ENCODE peak calls at places on chromosome 16, in eight cellular contexts. D, X, Y, F, P, Q, H and S are unnamed samples.
A peak's percentile ranks its signal among the peaks of the same experiment; 100 is the strongest.

GRCh38 chr16:71441348-71441781 is 489 bp downstream of the TLE7 start:
- DNase-seq in D (no peak), X (no peak), Y (no peak), F (no peak), P (peak; percentile 17), Q (no peak), H (no peak), S (no peak)

GRCh38 chr16:11036040-11036439 is 91.7 kb downstream of the CLEC16A start:
- DNase-seq in D (no peak), X (no peak), Y (no peak), F (no peak), P (no peak), Q (no peak), H (no peak), S (no peak)

GRCh38 chr16:75244225-75244792 is 7.1 kb downstream of the BCAR1 start:
- DNase-seq in D (no peak), X (no peak), Y (no peak), F (no peak), P (peak; percentile 76), Q (peak; percentile 90), H (no peak), S (no peak)

GRCh38 chr16:60166111-60166510 is 1432.0 kb upstream of the GOT2 start:
- DNase-seq in D (no peak), X (no peak), Y (no peak), F (no peak), P (peak; percentile 12), Q (no peak), H (no peak), S (no peak)

GRCh38 chr16:65394306-65394705 is 272.4 kb upstream of the CDH11 start:
- DNase-seq in D (no peak), X (no peak), Y (no peak), F (no peak), P (no peak), Q (no peak), H (no peak), S (no peak)

GRCh38 chr16:84074721-84075120 is 32.1 kb upstream of the SLC38A8 start:
- DNase-seq in D (no peak), X (no peak), Y (no peak), F (no peak), P (no peak), Q (no peak), H (no peak), S (no peak)

GRCh38 chr16:24984903-24985675 is 30.1 kb downstream of the ARHGAP17 start:
- DNase-seq in D (no peak), X (no peak), Y (no peak), F (no peak), P (no peak), Q (peak; percentile 36), H (no peak), S (peak; percentile 23)

GRCh38 chr16:12754824-12755543 is 48.7 kb downstream of the CPPED1 start:
- DNase-seq in D (no peak), X (no peak), Y (no peak), F (no peak), P (peak; percentile 50), Q (peak; percentile 54), H (no peak), S (no peak)

GRCh38 chr16:78048319-78048718 is 26.0 kb downstream of the CLEC3A start:
- DNase-seq in D (no peak), X (no peak), Y (no peak), F (no peak), P (no peak), Q (no peak), H (no peak), S (no peak)

GRCh38 chr16:78040396-78040795 is 18.0 kb downstream of the CLEC3A start:
- DNase-seq in D (no peak), X (no peak), Y (no peak), F (no peak), P (no peak), Q (no peak), H (no peak), S (no peak)

DNA sequence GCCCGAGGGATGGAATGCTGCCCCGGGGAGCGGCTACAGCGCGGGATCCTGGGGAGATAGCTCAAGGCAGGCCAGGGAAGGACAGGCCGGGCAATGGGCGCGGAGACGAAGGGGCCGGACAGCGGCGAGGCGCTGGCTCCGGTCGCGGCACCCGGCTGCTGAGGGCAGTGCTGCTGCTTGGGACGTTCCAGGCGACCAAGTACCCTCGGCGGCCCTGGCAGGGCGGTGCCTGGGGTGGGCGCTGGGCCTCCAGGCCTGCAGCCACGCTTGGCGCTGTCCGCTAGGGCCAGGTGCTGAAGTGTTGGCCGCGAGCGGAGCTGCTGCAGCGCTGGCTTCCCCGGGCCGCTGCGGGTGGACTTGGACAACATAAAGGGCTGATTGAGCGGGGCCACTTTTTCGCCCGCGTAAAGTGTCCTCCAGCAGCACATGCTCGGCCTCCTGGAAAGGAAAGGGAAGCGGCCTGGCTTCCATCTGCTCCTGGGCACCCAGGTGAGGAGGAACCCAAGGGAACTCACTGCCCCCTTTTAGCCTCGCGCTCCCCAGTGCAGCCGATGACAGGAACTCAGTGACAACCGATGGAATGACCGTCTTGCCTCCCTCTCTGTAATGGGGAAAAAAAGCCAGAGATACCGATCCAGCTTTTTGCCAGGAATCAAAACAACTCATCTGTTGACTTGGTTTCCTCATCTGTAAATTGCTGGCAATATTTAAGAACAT is 23.7 kb downstream of the CLEC3A start:
- DNase-seq in D (no peak), X (peak; percentile 85), Y (no peak), F (peak; percentile 94), P (peak; percentile 3), Q (peak; percentile 49), H (no peak), S (no peak)
- TF ChIP-seq CTCF in D (no peak), X (no peak), Y (no peak), F (no peak), P (no peak), Q (no peak), H (no peak), S (no peak)

DNA sequence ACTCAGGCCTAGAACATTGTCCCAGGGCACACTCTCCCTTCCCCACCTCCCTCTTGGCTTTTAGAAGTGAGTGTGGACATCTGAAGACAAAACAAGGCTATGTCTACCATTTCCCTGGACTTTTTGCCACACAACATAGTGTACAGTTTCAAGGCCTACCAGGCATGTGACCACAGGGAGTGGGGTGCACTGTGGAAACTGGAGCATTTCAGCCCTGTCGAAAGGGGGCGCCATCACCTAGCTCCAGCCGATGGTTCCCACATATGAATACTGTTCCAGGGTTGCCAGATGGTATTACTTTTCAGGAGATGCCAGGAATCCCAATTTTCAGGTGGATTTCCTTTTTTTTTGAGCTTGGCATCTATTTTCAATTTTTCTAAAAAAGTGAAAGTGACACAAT is 140.7 kb downstream of the KATNIP start:
- DNase-seq in D (no peak), X (peak; percentile 57), Y (no peak), F (peak; percentile 35), P (peak; percentile 32), Q (peak; percentile 23), H (no peak), S (no peak)
- TF ChIP-seq CTCF in D (no peak), X (peak; percentile 47), Y (no peak), F (peak; percentile 60), P (peak; percentile 64), Q (peak; percentile 62), H (no peak), S (peak; percentile 71)

GRCh38 chr16:27315333-27316037 is 1.7 kb downstream of the IL4R start:
- DNase-seq in D (peak; percentile 35), X (peak; percentile 73), Y (no peak), F (no peak), P (peak; percentile 85), Q (peak; percentile 43), H (no peak), S (no peak)
- TF ChIP-seq CTCF in D (no peak), X (no peak), Y (no peak), F (no peak), P (no peak), Q (no peak), H (no peak), S (no peak)

GRCh38 chr16:4612474-4612931 is 2.2 kb downstream of the UBALD1 start:
- DNase-seq in D (no peak), X (no peak), Y (no peak), F (no peak), P (no peak), Q (no peak), H (no peak), S (no peak)
- TF ChIP-seq CTCF in D (no peak), X (no peak), Y (no peak), F (no peak), P (no peak), Q (peak; percentile 3), H (no peak), S (no peak)